ENCODE peak calls at places on chromosomes 6 and 20, in four cellular contexts. One of them, this sample, is unnamed.

GRCh38 chr6:117505337-117505736 is 22.9 kb downstream of the DCBLD1 start:
- DNase-seq in GM12878: no peak
- DNase-seq in K562: no peak
- DNase-seq in HepG2: no peak
- DNase-seq in this sample: no peak

GRCh38 chr20:47727170-47727880 is 58.0 kb downstream of the SULF2 start:
- DNase-seq in GM12878: peak
- DNase-seq in K562: no peak
- DNase-seq in HepG2: no peak
- DNase-seq in this sample: no peak

GRCh38 chr6:137791281-137792159 is 75.5 kb upstream of the TNFAIP3 start:
- DNase-seq in GM12878: no peak
- DNase-seq in K562: no peak
- DNase-seq in HepG2: no peak
- DNase-seq in this sample: no peak

GRCh38 chr20:48180637-48181036 is 395.4 kb upstream of the SULF2 start:
- DNase-seq in GM12878: no peak
- DNase-seq in K562: no peak
- DNase-seq in HepG2: peak
- DNase-seq in this sample: no peak

GRCh38 chr6:140071115-140071514 is 696.7 kb upstream of the CITED2 start:
- DNase-seq in GM12878: no peak
- DNase-seq in K562: no peak
- DNase-seq in HepG2: no peak
- DNase-seq in this sample: peak

GRCh38 chr6:159117031-159117430 is 52.2 kb upstream of the FNDC1 start:
- DNase-seq in GM12878: no peak
- DNase-seq in K562: no peak
- DNase-seq in HepG2: no peak
- DNase-seq in this sample: no peak

GRCh38 chr6:166906376-166907044 is 49.8 kb downstream of the RNASET2 start:
- DNase-seq in GM12878: no peak
- DNase-seq in K562: no peak
- DNase-seq in HepG2: no peak
- DNase-seq in this sample: no peak

GRCh38 chr6:121435444-121436069 is at the start of gene GJA1:
- DNase-seq in GM12878: no peak
- DNase-seq in K562: no peak
- DNase-seq in HepG2: no peak
- DNase-seq in this sample: peak

GRCh38 chr6:9428416-9429172 is 986.3 kb downstream of the TFAP2A start:
- DNase-seq in GM12878: no peak
- DNase-seq in K562: no peak
- DNase-seq in HepG2: no peak
- DNase-seq in this sample: no peak

GRCh38 chr20:23003077-23003476 is 32.0 kb upstream of the SSTR4 start:
- DNase-seq in GM12878: no peak
- DNase-seq in K562: no peak
- DNase-seq in HepG2: no peak
- DNase-seq in this sample: no peak

GRCh38 chr6:73747293-73747692 is 51.3 kb downstream of the CD109 start:
- DNase-seq in GM12878: peak
- DNase-seq in K562: no peak
- DNase-seq in HepG2: no peak
- DNase-seq in this sample: no peak

GRCh38 chr6:6785163-6785521 is 196.6 kb downstream of the LY86 start:
- DNase-seq in GM12878: no peak
- DNase-seq in K562: no peak
- DNase-seq in HepG2: no peak
- DNase-seq in this sample: no peak

GRCh38 chr6:125445054-125445453 is 143.3 kb upstream of the HDDC2 start:
- DNase-seq in GM12878: no peak
- DNase-seq in K562: no peak
- DNase-seq in HepG2: no peak
- DNase-seq in this sample: no peak

GRCh38 chr6:169230322-169230665 is 23.4 kb downstream of the THBS2 start:
- DNase-seq in GM12878: no peak
- DNase-seq in K562: no peak
- DNase-seq in HepG2: no peak
- DNase-seq in this sample: no peak
- TF ChIP-seq TAF1 in GM12878: no peak
- TF ChIP-seq TAF1 in K562: no peak
- TF ChIP-seq TAF1 in HepG2: no peak
- TF ChIP-seq TAF1 in this sample: no peak

DNA sequence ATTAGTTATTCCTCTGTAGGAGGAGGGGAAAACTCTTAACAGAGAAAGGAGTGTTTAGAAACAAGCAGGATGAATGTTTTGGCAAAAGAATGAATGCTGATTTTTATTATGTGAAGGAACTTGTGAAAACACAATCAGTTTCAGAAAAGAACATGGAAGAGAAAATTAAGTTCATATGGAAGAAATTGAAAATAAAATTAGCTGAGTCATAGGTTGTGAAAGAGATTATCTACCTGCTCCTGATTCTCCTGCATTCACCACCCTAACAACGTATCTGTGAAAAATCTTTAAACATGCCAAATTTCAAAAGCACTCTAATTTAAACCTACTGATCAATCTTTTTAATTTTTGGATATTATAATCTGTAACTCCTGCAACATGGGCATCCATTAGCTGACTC is 227.3 kb upstream of the RSPO3 start:
- DNase-seq in GM12878: no peak
- DNase-seq in K562: no peak
- DNase-seq in HepG2: no peak
- DNase-seq in this sample: no peak
- TF ChIP-seq MXI1 in GM12878: no peak
- TF ChIP-seq MXI1 in K562: no peak
- TF ChIP-seq MXI1 in HepG2: no peak
- TF ChIP-seq MXI1 in this sample: no peak

DNA sequence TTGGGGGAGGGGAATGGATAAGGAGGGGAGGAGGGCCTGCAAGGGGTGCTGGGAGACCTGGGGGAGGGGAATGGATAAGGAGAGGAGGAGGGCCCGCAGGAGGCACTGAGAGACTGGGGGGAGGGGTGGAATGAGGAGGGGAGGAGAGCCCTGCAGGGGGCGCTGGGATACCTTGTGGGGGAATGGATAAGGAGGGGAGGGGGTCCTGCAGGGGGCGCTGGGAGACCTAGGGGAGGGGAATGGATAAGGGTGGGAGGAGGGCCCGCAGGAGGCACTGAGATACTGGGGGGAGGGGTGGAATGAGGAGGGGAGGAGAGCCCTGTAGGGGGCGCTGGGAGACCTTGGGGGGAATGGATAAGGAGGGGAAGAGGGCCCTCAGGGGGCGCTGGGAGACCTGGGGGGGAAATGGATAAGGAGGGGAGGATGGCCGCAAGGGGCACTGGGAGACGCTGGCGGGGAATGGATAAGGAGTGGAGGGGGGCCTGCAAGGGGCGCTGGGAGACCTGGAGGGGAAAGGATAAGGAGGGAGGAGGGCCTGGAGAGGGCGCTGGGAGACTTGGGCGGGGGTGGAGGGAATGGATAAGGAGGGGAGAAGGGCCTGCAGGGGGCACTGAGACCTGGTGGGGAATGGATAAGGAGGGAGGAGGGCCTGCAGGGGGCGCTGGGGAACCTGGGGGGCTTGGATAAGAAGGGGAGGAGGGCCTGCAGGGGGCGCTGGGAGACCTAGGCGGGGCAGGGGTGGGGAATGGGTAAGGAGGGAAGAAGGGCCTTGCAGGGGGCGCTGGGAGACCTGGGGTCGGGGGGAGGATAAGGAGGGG is 1.3 kb upstream of the CTCFL start:
- DNase-seq in GM12878: no peak
- DNase-seq in K562: peak
- DNase-seq in HepG2: peak
- DNase-seq in this sample: peak
- TF ChIP-seq TAF1 in GM12878: no peak
- TF ChIP-seq TAF1 in K562: no peak
- TF ChIP-seq TAF1 in HepG2: no peak
- TF ChIP-seq TAF1 in this sample: no peak

DNA sequence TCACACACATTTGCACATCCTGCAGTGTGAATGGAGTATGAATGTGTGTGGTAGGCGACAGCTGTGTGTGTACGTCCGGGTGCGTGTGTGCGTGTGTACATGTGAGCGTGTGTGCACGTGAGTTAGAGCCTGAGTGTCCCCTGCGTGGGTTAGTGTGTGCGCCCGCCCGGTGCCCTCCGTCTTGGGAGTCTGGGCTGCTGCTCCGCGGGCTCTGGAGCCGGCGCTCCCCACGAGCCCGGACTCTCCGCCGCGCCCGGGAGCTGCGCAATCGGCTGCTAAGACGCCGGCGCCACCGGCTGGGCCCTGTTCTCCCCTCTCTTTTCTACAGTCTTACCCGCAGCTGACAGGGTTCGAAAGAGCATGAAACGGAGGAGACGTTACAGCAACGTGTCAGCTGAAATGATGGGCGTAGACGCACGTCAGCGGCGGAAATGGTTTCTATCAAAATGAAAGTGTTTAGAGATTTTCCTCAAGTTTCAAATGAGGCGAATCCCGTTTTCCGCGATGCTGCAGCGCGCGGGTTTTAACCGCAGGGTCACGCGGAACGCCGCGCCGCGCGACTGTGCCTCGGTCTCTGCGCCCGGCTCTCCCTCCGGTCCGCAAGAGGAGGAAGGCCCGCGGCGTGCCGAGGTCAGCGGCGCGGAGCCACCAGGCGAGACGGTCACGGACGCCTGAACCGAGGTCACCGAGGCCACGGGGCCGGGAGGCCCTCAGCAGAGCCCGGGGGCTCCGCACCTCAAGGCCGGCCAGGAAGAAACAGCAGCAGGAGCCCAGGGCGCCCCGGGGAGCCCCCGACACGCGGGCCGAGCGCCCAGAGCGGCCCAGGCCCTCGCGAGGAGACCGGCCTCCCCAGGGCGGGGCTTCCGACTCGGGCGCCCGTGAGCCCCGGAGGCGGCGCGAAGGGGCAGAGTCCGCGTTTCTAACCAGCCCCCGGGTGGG is 95.3 kb upstream of the BHLHE23 start:
- DNase-seq in GM12878: no peak
- DNase-seq in K562: no peak
- DNase-seq in HepG2: no peak
- DNase-seq in this sample: peak
- TF ChIP-seq MXI1 in GM12878: no peak
- TF ChIP-seq MXI1 in K562: no peak
- TF ChIP-seq MXI1 in HepG2: no peak
- TF ChIP-seq MXI1 in this sample: no peak

DNA sequence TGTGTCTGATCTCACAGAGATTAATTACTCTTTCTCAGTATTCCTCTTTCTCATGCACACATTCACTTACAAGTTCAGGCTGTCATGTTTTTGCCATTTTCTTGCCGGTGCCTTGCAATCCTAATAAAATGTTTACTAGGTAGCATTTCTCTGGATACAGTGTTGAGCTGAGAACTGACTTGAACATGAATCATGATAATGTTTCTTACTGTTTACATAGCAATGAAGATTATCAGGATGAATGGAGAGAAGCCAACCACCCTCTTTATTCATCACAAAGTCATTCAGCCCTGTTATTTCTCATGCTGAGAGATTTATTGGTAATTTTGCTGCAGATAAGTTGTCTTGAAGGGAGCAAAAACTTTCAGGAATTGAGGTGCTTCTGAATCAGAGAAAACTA is 185.5 kb upstream of the ECI2 start:
- DNase-seq in GM12878: no peak
- DNase-seq in K562: no peak
- DNase-seq in HepG2: no peak
- DNase-seq in this sample: no peak
- TF ChIP-seq TAF1 in GM12878: no peak
- TF ChIP-seq TAF1 in K562: no peak
- TF ChIP-seq TAF1 in HepG2: no peak
- TF ChIP-seq TAF1 in this sample: no peak

GRCh38 chr6:38827024-38827423 is 111.9 kb downstream of the DNAH8 start:
- DNase-seq in GM12878: no peak
- DNase-seq in K562: no peak
- DNase-seq in HepG2: no peak
- DNase-seq in this sample: no peak

GRCh38 chr6:38822963-38823362 is 107.9 kb downstream of the DNAH8 start:
- DNase-seq in GM12878: no peak
- DNase-seq in K562: no peak
- DNase-seq in HepG2: no peak
- DNase-seq in this sample: no peak

GRCh38 chr6:38818691-38819090 is 103.6 kb downstream of the DNAH8 start:
- DNase-seq in GM12878: no peak
- DNase-seq in K562: no peak
- DNase-seq in HepG2: no peak
- DNase-seq in this sample: no peak

DNA sequence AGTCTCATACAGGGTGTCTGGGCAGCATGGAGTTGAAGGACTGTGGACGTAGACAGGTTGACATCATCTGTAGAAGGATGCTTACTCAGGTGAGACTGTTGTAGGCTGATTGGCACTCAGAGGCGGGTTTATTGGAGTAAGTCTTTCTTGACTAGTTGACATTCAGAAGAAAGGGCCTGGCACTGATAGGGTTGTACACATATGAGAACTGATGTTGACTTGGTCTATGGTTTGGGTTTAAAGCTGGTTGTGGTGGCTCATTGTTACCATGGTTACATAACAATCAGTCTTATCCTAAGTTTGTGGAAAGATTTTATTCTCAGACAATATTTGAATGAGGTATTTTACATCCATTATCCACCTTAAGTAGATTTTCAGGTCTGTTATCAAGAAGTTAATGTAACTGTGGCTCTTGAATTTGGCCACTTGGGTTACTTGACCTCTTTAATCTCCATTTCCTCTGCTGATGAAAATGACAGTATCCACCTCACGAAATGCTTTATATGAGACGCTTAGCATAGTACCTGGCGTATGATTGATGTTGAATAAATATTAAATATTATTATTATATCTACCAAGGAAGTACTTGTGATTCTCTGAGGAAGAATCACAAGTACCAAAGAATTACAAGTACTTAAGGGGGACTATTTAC is 109.3 kb downstream of the DNAH8 start:
- DNase-seq in GM12878: no peak
- DNase-seq in K562: no peak
- DNase-seq in HepG2: no peak
- DNase-seq in this sample: no peak
- TF ChIP-seq MXI1 in GM12878: no peak
- TF ChIP-seq MXI1 in K562: no peak
- TF ChIP-seq MXI1 in HepG2: no peak
- TF ChIP-seq MXI1 in this sample: no peak

GRCh38 chr20:45073182-45073581 is 27.7 kb downstream of the KCNS1 start:
- DNase-seq in GM12878: no peak
- DNase-seq in K562: no peak
- DNase-seq in HepG2: no peak
- DNase-seq in this sample: no peak
- TF ChIP-seq TAF1 in GM12878: no peak
- TF ChIP-seq TAF1 in K562: no peak
- TF ChIP-seq TAF1 in HepG2: no peak
- TF ChIP-seq TAF1 in this sample: no peak